ENCODE peak calls at places on chromosome 3, in nine cellular contexts. W is activated CD4-positive, CD25-positive, alpha-beta regulatory T cell treated with anti-CD3 and anti-CD28 coated beads, Interleukin-2, amount 50 U/mL, for 72 hours; F is frontal cortex; V is neural crest cell; J is COR-L47; D is HTR-8/SVneo; Z is WERI-Rb-1; U is MCF 10A; P is GM12865. R is an unnamed sample.

GRCh38 chr3:99625237-99625622 is 13.2 kb upstream of the COL8A1 start:
- DNase-seq in W (no peak), F (no peak), V (no peak), J (no peak), D (no peak), Z (no peak), U (no peak), P (peak; percentile 55), R (no peak)

GRCh38 chr3:36991923-36992805 is 767 bp downstream of the EPM2AIP1 start:
- DNase-seq in W (no peak), F (no peak), V (peak; percentile 8), J (no peak), D (no peak), Z (no peak), U (peak; percentile 55), P (peak; percentile 43), R (no peak)

GRCh38 chr3:15781637-15782402 is 16.0 kb downstream of the ANKRD28 start:
- DNase-seq in W (no peak), F (no peak), V (no peak), J (no peak), D (no peak), Z (no peak), U (peak; percentile 35), P (no peak), R (no peak)

GRCh38 chr3:188834349-188834748 is 337.4 kb upstream of the TPRG1 start:
- DNase-seq in W (no peak), F (no peak), V (no peak), J (peak; percentile 5), D (no peak), Z (no peak), U (no peak), P (no peak), R (no peak)

GRCh38 chr3:44893097-44893496 is 18.7 kb downstream of the TGM4 start:
- DNase-seq in W (no peak), F (no peak), V (no peak), J (no peak), D (peak; percentile 36), Z (no peak), U (peak; percentile 81), P (no peak), R (no peak)

GRCh38 chr3:61894988-61895935 is 333.9 kb downstream of the PTPRG start:
- DNase-seq in W (no peak), F (peak; percentile 33), V (no peak), J (no peak), D (peak; percentile 62), Z (peak; percentile 31), U (peak; percentile 98), P (peak; percentile 91), R (no peak)

GRCh38 chr3:155548194-155548593 is 196.7 kb downstream of the PLCH1 start:
- DNase-seq in W (no peak), F (no peak), V (no peak), J (no peak), D (no peak), Z (no peak), U (peak; percentile 22), P (no peak), R (no peak)

GRCh38 chr3:104952587-104952986 is 414.1 kb upstream of the ALCAM start:
- DNase-seq in W (no peak), F (no peak), V (no peak), J (no peak), D (no peak), Z (no peak), U (peak; percentile 85), P (no peak), R (no peak)

GRCh38 chr3:155364492-155364891 is 71.0 kb upstream of the STRIT1 start:
- DNase-seq in W (no peak), F (no peak), V (no peak), J (no peak), D (no peak), Z (no peak), U (no peak), P (no peak), R (no peak)

GRCh38 chr3:124832782-124833709 is 54.1 kb downstream of the ITGB5 start:
- DNase-seq in W (no peak), F (no peak), V (no peak), J (no peak), D (peak; percentile 48), Z (no peak), U (no peak), P (no peak), R (no peak)

GRCh38 chr3:184399410-184399809 is 19.6 kb downstream of the CHRD start:
- DNase-seq in W (no peak), F (no peak), V (no peak), J (no peak), D (peak; percentile 37), Z (no peak), U (peak; percentile 23), P (no peak), R (no peak)

GRCh38 chr3:38000242-38000916 is 9.8 kb downstream of the VILL start:
- DNase-seq in W (peak; percentile 29), F (no peak), V (no peak), J (no peak), D (no peak), Z (no peak), U (no peak), P (no peak), R (no peak)

GRCh38 chr3:72533584-72534473 is 314.4 kb downstream of the SHQ1 start:
- DNase-seq in W (no peak), F (no peak), V (no peak), J (no peak), D (no peak), Z (no peak), U (no peak), P (peak; percentile 31), R (no peak)

GRCh38 chr3:55724851-55725250 is 237.7 kb upstream of the WNT5A start:
- DNase-seq in W (no peak), F (no peak), V (no peak), J (no peak), D (no peak), Z (no peak), U (no peak), P (peak; percentile 60), R (no peak)

R was measured in ecto neural progenitor cell.